ENCODE peak calls at places on chromosomes 13 and 19, in five cellular contexts. Q is neuronal stem cell, P is H9, I is H1, K is IMR-90. L is an unnamed sample. For H3K4me1, the result is how much of the 10 kb centered on the place peaks cover.

GRCh38 chr13:42876810-42877550 is 95.6 kb downstream of the FAM216B start:
- DNase-seq in Q (no peak), P (no peak), I (no peak), K (peak), L (peak)

GRCh38 chr13:50810998-50811397 is 32.5 kb downstream of the DLEU7 start:
- DNase-seq in Q (no peak), P (no peak), I (no peak), K (no peak), L (no peak)

GRCh38 chr19:5578094-5578846 is 10.5 kb upstream of the TINCR start:
- DNase-seq in Q (peak), P (peak), I (no peak), K (peak), L (peak)

GRCh38 chr13:20567881-20568528 is 1.0 kb downstream of the IFT88 start:
- DNase-seq in Q (no peak), P (no peak), I (no peak), K (no peak), L (no peak)

GRCh38 chr19:35757231-35757748 is 461 bp upstream of the HSPB6 start:
- DNase-seq in Q (no peak), P (no peak), I (no peak), K (peak), L (peak)

GRCh38 chr13:22210134-22210930 is 539.5 kb downstream of the FGF9 start:
- DNase-seq in Q (no peak), P (peak), I (no peak), K (no peak), L (peak)

GRCh38 chr19:4009990-4010807 is 2.7 kb downstream of the PIAS4 start:
- DNase-seq in Q (no peak), P (no peak), I (no peak), K (peak), L (no peak)

GRCh38 chr13:47252627-47253026 is 355.8 kb upstream of the HTR2A start:
- DNase-seq in Q (no peak), P (no peak), I (no peak), K (peak), L (no peak)

GRCh38 chr19:10624585-10624984 is 768 bp upstream of the SLC44A2 start:
- DNase-seq in Q (no peak), P (no peak), I (no peak), K (no peak), L (no peak)

GRCh38 chr19:18990128-18990708 is 43.1 kb downstream of the SUGP2 start:
- DNase-seq in Q (no peak), P (no peak), I (no peak), K (no peak), L (no peak)

GRCh38 chr13:34847751-34848150 is 94.3 kb upstream of the NBEA start:
- DNase-seq in Q (no peak), P (peak), I (no peak), K (no peak), L (peak)

GRCh38 chr13:19181021-19181620 is 503 bp downstream of the TUBA3C start:
- DNase-seq in Q (no peak), P (no peak), I (no peak), K (no peak), L (no peak)

GRCh38 chr13:60654405-60654804 is 257.4 kb downstream of the TDRD3 start:
- DNase-seq in Q (no peak), P (no peak), I (no peak), K (no peak), L (peak)

GRCh38 chr13:113302940-113303339 is 5.9 kb downstream of the LAMP1 start:
- DNase-seq in Q (no peak), P (no peak), I (no peak), K (peak), L (no peak)

GRCh38 chr19:47247308-47247990 is 8.9 kb upstream of the CCDC9 start:
- DNase-seq in Q (no peak), P (peak), I (no peak), K (peak), L (peak)

GRCh38 chr13:29454931-29455481 is 140.5 kb downstream of the SLC7A1 start:
- DNase-seq in Q (no peak), P (peak), I (no peak), K (peak), L (peak)

GRCh38 chr19:53183146-53183545 is 10.0 kb downstream of the ZNF665 start:
- DNase-seq in Q (no peak), P (no peak), I (no peak), K (peak), L (peak)

GRCh38 chr13:90696254-90696653 is 651.2 kb upstream of the MIR17HG start:
- DNase-seq in Q (no peak), P (no peak), I (no peak), K (peak), L (no peak)

GRCh38 chr13:107678075-107678689 is 537.2 kb downstream of the LIG4 start:
- DNase-seq in Q (no peak), P (no peak), I (no peak), K (peak), L (peak)

GRCh38 chr13:30715357-30715756 is 20.0 kb upstream of the ALOX5AP start:
- DNase-seq in Q (no peak), P (no peak), I (no peak), K (no peak), L (no peak)
- H2BK15ac ChIP-seq in Q (no peak), P (no peak), I (no peak), K (peak), L (no peak)

GRCh38 chr19:45121827-45122345 is 28.9 kb downstream of the PPP1R37 start:
- DNase-seq in Q (no peak), P (no peak), I (no peak), K (no peak), L (no peak)
- H3K4me1 ChIP-seq in Q (under half), P (under half), I (under half), K (under half), L (under half)

GRCh38 chr19:45527731-45528130 is 20.5 kb downstream of the VASP start:
- DNase-seq in Q (no peak), P (peak), I (no peak), K (no peak), L (peak)
- H3K4me2 ChIP-seq in Q (no peak), P (peak), I (peak), K (no peak), L (no peak)

GRCh38 chr13:98313023-98313937 is 136.2 kb upstream of the RNF113B start:
- DNase-seq in Q (no peak), P (no peak), I (no peak), K (no peak), L (no peak)
- H2BK15ac ChIP-seq in Q (no peak), P (no peak), I (no peak), K (no peak), L (no peak)

GRCh38 chr13:98922306-98922705 is 55.6 kb downstream of the DOCK9 start:
- DNase-seq in Q (no peak), P (no peak), I (no peak), K (no peak), L (no peak)
- H3K4me1 ChIP-seq in Q (under half), P (under half), I (under half), K (under half), L (under half)

DNA sequence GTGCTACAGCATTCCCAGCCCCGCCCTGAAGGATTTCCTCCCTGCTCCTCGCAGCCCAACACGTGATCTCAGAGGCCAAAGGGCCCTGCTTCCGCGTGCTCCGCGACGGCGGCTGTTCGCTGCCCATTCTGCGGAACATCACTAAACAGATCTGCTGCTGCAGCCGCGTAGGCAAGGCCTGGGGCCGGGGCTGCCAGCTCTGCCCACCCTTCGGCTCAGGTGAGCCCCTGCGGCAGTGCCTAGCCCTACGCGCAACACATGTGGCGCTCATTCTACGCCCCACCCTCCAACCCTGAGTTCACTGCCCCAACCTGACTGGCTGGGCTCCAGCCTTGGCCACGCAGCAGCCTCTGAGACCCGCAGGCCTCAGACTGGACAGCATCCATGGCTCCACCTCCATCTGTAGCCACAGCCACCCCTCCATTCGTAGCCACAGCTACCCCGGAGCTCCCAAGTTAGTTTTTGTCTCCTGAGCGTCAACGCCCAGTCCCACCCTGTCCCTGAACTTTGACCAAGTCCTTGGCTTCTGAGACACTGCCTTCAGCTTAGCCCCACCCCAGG is 6.2 kb downstream of the LTBP4 start:
- DNase-seq in Q (no peak), P (peak), I (no peak), K (no peak), L (no peak)
- H3K4me2 ChIP-seq in Q (no peak), P (no peak), I (no peak), K (no peak), L (no peak)

GRCh38 chr19:55647732-55648656 is at the start of gene CCDC106:
- DNase-seq in Q (peak), P (peak), I (no peak), K (peak), L (peak)
- H2BK15ac ChIP-seq in Q (peak), P (no peak), I (no peak), K (peak), L (no peak)

L was measured in mesendoderm.